ENCODE peak calls at places on chromosomes 11 and 22, in eight cellular contexts. K, Z, T, P, L, G, E and X are unnamed samples.

GRCh38 chr11:65366340-65366773 is 11.8 kb downstream of the TIGD3 start:
- ATAC-seq in K (peak), Z (peak), T (peak), P (peak), L (peak), G (peak), E (peak), X (peak)

GRCh38 chr11:8732276-8732675 is 49.7 kb downstream of the RPL27A start:
- ATAC-seq in K (peak), Z (no peak), T (no peak), P (peak), L (no peak), G (no peak), E (no peak), X (peak)

GRCh38 chr11:78860720-78861422 is 286.2 kb upstream of the NARS2 start:
- ATAC-seq in K (no peak), Z (no peak), T (no peak), P (no peak), L (no peak), G (no peak), E (no peak), X (no peak)

GRCh38 chr22:18968011-18968749 is 32.1 kb upstream of the PRODH start:
- ATAC-seq in K (no peak), Z (no peak), T (peak), P (no peak), L (no peak), G (peak), E (no peak), X (no peak)

GRCh38 chr11:70478194-70478890 is 80.0 kb downstream of the CTTN start:
- ATAC-seq in K (no peak), Z (no peak), T (no peak), P (no peak), L (no peak), G (no peak), E (no peak), X (no peak)

GRCh38 chr11:69442807-69443137 is 38.7 kb upstream of the LINC01488 start:
- ATAC-seq in K (no peak), Z (peak), T (peak), P (no peak), L (peak), G (peak), E (no peak), X (peak)

GRCh38 chr22:27800250-27801131 is 1.1 kb downstream of the MN1 start:
- ATAC-seq in K (no peak), Z (no peak), T (no peak), P (no peak), L (peak), G (no peak), E (peak), X (peak)

GRCh38 chr11:14413307-14414072 is 54.5 kb upstream of the RRAS2 start:
- ATAC-seq in K (no peak), Z (peak), T (peak), P (peak), L (peak), G (no peak), E (peak), X (peak)

GRCh38 chr11:47731466-47731865 is 16.3 kb upstream of the AGBL2 start:
- ATAC-seq in K (no peak), Z (no peak), T (no peak), P (no peak), L (no peak), G (no peak), E (no peak), X (no peak)

GRCh38 chr11:94602430-94603372 is 35.5 kb downstream of the PIWIL4 start:
- ATAC-seq in K (peak), Z (no peak), T (peak), P (peak), L (no peak), G (peak), E (peak), X (peak)

GRCh38 chr22:33210129-33210784 is 152.1 kb upstream of the SYN3 start:
- ATAC-seq in K (no peak), Z (peak), T (peak), P (peak), L (peak), G (peak), E (peak), X (no peak)

GRCh38 chr11:76637491-76638266 is 32.9 kb downstream of the LRRC32 start:
- ATAC-seq in K (no peak), Z (no peak), T (no peak), P (peak), L (peak), G (no peak), E (no peak), X (peak)

GRCh38 chr11:11580831-11581492 is 40.8 kb downstream of the GALNT18 start:
- ATAC-seq in K (no peak), Z (no peak), T (no peak), P (no peak), L (peak), G (no peak), E (no peak), X (no peak)

DNA sequence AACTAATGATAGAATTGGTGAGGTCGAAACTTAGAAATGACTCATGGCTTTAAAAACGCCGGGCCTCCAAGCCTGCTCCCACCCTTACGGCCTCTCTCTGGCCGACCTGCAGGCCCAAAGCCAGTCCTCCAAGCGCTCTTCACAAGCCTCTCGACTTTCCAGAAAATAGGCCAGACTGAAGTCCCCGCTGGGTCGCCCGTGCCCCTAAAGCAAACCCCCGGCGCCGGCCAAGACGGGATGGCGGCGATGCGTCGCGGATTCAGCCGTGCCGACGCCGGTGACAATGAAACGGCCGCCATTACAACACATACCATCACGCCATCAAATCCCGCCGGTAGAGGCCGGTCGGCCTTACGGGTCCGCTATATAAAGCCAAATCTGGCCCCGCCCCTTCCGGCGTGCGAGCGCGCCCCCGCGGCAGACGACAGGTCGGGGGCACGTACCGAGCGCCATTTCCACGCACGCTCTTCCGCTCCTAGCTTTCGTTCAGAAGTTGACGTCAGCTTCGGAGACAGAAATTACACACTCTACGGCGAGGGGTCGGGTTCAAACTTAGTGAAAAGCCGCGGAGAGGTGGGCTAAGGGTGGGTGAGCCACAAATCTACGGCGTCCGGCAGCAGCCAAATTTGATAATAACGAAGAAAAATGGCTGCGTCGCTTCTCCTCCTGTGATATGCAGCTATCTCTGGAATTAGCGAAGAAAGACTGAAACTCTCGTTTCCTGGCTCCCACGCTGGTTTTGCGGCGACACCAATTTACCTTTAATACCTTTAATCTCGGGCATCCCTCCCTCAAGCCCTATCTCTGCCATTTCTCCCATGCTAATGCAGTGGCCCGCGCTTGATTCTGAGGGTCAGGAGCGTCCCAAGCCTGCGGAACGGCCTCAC is at the start of gene RPL3:
- ATAC-seq in K (peak), Z (peak), T (peak), P (peak), L (peak), G (peak), E (peak), X (peak)
- TF ChIP-seq POLR2A in K (peak), Z (peak), T (peak), P (peak), L (peak), G (peak), E (peak), X (peak)

GRCh38 chr22:31681625-31682345 is 19.8 kb upstream of the PISD start:
- ATAC-seq in K (no peak), Z (no peak), T (no peak), P (no peak), L (no peak), G (no peak), E (no peak), X (no peak)

GRCh38 chr22:31680764-31681624 is 19.0 kb upstream of the PISD start:
- ATAC-seq in K (no peak), Z (no peak), T (no peak), P (no peak), L (no peak), G (no peak), E (no peak), X (no peak)

GRCh38 chr22:31678748-31679147 is 16.7 kb upstream of the PISD start:
- ATAC-seq in K (no peak), Z (no peak), T (no peak), P (no peak), L (no peak), G (no peak), E (no peak), X (no peak)

DNA sequence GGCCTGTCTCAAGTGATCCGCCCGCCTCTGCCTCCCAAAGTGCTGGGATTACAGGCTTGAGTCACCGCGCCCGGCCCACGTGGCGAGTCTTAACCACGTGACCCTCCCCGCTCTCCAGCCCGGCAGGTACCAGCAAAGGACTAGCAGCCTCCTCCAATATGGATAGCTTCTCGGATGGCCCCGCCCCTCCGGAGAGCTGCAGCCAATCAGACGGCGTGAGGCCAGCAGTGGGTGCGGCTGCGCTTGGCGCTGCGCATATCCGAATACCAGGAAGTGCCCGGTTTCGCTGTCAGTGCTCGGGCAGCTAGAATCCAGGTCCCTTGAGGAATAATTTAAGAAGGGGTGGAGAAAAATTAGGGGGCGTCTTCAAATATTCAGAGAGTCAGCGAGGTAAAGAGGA is 14.7 kb upstream of the PISD start:
- ATAC-seq in K (peak), Z (peak), T (no peak), P (peak), L (peak), G (no peak), E (peak), X (peak)
- TF ChIP-seq POLR2A in K (peak), Z (no peak), T (no peak), P (peak), L (peak), G (no peak), E (no peak), X (no peak)

DNA sequence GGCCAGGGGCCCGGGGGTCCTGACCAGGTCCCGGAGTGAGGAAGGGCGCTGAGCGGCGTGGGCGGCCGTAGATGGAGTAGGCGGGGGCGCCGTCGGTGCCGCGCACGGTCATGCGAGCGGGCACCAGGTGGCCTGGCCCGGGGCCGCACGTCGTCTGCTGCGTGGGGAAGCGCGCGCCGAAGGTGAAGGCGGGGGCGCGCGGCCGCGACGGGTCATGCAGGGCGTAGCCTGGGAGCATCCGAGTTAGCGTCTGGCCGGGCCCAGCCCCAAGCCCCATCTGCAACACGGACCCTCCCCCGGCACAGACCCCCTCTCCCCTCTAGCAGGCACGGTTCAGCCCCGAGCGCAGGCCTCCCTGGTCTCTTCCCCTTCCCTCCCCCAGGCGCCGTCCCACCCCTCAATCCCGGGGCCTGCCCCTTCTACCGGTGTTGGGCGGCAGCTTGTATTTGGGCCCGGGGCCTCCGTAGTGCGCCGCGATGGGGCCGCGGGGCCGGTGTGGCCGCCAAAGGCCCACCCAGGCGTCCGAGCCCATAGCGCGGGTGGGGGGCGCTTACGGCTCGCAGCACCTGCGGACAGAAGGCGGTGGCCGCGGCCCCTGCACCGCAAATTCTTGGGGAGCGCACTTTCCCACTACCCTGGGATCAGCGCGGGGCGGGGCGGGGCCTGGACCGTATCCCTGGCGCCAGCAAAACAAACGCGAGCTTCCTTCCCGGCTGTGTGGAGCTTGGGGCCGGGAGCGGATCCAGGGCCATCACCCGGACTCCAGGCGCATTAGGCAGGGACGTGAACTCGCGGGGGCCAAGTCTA is 1.9 kb upstream of the TYMP start:
- ATAC-seq in K (peak), Z (peak), T (no peak), P (peak), L (peak), G (peak), E (peak), X (peak)
- TF ChIP-seq POLR2A in K (peak), Z (no peak), T (no peak), P (no peak), L (peak), G (no peak), E (peak), X (peak)

GRCh38 chr11:108497317-108498045 is 703 bp downstream of the POGLUT3 start:
- ATAC-seq in K (peak), Z (peak), T (peak), P (peak), L (peak), G (peak), E (peak), X (peak)
- TF ChIP-seq POLR2A in K (peak), Z (peak), T (peak), P (peak), L (peak), G (peak), E (peak), X (peak)

DNA sequence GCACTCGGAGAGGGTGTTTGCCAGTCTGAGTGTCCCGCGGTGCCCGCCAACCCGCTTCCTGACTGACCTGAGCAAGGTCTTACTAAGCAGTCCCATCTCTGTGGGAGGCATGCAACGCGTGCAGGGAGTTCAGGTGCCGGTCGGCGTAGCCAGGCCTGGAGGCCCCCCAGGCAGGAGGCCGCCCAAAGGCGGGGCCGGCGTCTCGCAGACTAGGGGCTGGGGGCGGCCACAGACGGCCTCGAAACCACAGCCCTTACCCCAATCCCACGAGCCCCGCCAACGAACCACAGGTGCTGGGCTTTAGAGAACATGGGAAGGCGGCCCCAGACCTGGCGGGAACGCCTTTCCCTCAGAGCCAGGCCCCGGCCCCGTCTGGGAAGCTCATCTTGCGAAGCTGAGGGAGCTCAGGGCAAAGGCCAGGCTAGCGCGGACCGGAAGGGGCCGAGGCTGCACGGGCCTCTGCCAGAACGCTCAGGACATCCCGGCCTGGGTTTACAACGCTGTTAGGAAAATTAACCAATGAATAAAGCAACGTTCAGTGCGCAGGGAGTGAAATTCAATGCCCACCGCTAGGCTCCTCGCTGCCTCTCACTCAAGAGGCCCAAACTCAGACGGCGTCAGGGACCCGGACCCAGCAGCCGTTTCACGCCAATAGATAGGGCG is 2.1 kb upstream of the MTFP1 start:
- ATAC-seq in K (peak), Z (peak), T (peak), P (peak), L (peak), G (peak), E (peak), X (peak)
- TF ChIP-seq POLR2A in K (peak), Z (peak), T (peak), P (peak), L (peak), G (no peak), E (peak), X (peak)

GRCh38 chr22:38181453-38182200 is at the start of gene PLA2G6:
- ATAC-seq in K (peak), Z (peak), T (peak), P (peak), L (peak), G (peak), E (peak), X (peak)
- TF ChIP-seq POLR2A in K (no peak), Z (no peak), T (peak), P (peak), L (peak), G (peak), E (peak), X (peak)

GRCh38 chr11:110296226-110297081 is at the start of gene RDX:
- ATAC-seq in K (peak), Z (peak), T (peak), P (peak), L (peak), G (peak), E (peak), X (peak)
- TF ChIP-seq POLR2A in K (peak), Z (peak), T (peak), P (peak), L (peak), G (peak), E (peak), X (peak)

GRCh38 chr11:64135711-64136110 is 30.2 kb downstream of the MACROD1 start:
- ATAC-seq in K (no peak), Z (no peak), T (no peak), P (no peak), L (no peak), G (no peak), E (no peak), X (no peak)

GRCh38 chr11:64140101-64140500 is 25.8 kb downstream of the MACROD1 start:
- ATAC-seq in K (no peak), Z (no peak), T (no peak), P (no peak), L (no peak), G (no peak), E (no peak), X (no peak)

GRCh38 chr11:64136767-64137166 is 29.1 kb downstream of the MACROD1 start:
- ATAC-seq in K (no peak), Z (no peak), T (no peak), P (no peak), L (no peak), G (no peak), E (no peak), X (no peak)

GRCh38 chr11:64139045-64139444 is 26.9 kb downstream of the MACROD1 start:
- ATAC-seq in K (no peak), Z (no peak), T (no peak), P (no peak), L (peak), G (no peak), E (no peak), X (no peak)

DNA sequence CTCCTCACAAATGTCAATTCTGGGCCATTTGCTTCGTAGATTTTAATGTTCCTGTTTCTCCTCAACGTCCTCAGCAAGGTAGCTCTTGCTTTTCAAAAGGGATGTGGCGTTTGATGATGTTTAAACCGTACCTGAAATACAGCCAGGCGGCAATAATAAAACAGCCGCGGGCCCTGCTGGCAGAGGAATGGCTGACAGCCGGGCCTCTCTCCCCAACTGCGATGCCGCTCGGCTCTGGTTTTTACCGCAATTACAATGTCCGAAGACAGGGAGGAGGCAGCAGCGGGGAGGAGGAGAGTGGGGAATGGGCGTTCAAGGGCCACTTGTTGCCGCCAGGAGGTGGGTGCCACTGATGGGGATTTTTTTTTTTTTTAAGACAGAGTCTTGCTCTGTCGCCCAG is 27.5 kb downstream of the MACROD1 start:
- ATAC-seq in K (no peak), Z (no peak), T (no peak), P (no peak), L (no peak), G (no peak), E (no peak), X (no peak)
- TF ChIP-seq POLR2A in K (no peak), Z (no peak), T (no peak), P (no peak), L (no peak), G (no peak), E (no peak), X (no peak)

DNA sequence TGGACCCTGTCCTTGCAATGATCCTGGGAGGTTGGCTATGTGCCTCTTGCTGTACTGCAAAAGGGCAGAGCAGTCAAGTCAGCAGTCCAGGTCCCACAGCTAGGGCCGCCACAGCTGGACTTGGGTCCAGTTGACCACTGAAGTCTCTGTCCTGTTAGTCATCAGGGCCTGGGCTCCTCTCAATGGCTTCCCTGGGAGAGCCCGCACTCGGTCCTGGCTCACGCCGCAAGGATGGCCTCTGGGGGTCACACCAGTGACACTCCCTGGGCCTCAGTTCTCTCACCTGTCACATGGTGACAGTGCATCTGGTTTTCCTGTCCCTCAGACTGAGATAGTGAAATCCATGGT is 85.1 kb downstream of the NECTIN1 start:
- ATAC-seq in K (no peak), Z (no peak), T (no peak), P (no peak), L (no peak), G (peak), E (no peak), X (no peak)
- TF ChIP-seq POLR2A in K (no peak), Z (no peak), T (no peak), P (no peak), L (no peak), G (no peak), E (no peak), X (no peak)

GRCh38 chr11:18791175-18792065 is at the start of gene PTPN5:
- ATAC-seq in K (peak), Z (no peak), T (no peak), P (peak), L (peak), G (no peak), E (peak), X (peak)
- TF ChIP-seq POLR2A in K (no peak), Z (no peak), T (no peak), P (no peak), L (peak), G (no peak), E (no peak), X (no peak)